ENCODE peak calls at places on chromosomes 4 and X, in ten cellular contexts. R is ovary; B is NCI-H510A treated with DMSO at 0.1 percent for 48 hours; Y is GM20000; J is CD4-positive, alpha-beta T cell; E is choroid plexus epithelial cell; C is PC-3; O is K562; P is NCI-H1417; A is putamen. L is an unnamed sample.
A peak's percentile ranks its signal among the peaks of the same experiment; 100 is the strongest.

GRCh38 chr4:1752284-1753041 is 31.1 kb downstream of the TACC3 start:
- DNase-seq in R (no peak), B (peak; percentile 70), Y (peak; percentile 37), J (no peak), E (peak; percentile 17), C (no peak), O (peak; percentile 65), P (peak; percentile 11), A (no peak), L (no peak)

GRCh38 chr4:36772154-36772516 is 472.4 kb upstream of the NWD2 start:
- DNase-seq in R (no peak), B (no peak), Y (no peak), J (no peak), E (no peak), C (no peak), O (no peak), P (no peak), A (no peak), L (no peak)

GRCh38 chr4:118738999-118739690 is 54.0 kb downstream of the METTL14 start:
- DNase-seq in R (no peak), B (no peak), Y (no peak), J (no peak), E (no peak), C (no peak), O (no peak), P (no peak), A (no peak), L (no peak)

GRCh38 chr4:2761035-2761923 is 5.1 kb upstream of the TNIP2 start:
- DNase-seq in R (no peak), B (peak; percentile 10), Y (peak; percentile 49), J (no peak), E (peak; percentile 41), C (peak; percentile 35), O (peak; percentile 48), P (peak; percentile 5), A (no peak), L (no peak)

GRCh38 chr4:157265281-157265680 is 44.8 kb downstream of the GRIA2 start:
- DNase-seq in R (no peak), B (peak; percentile 11), Y (no peak), J (no peak), E (peak; percentile 41), C (peak; percentile 72), O (no peak), P (peak; percentile 21), A (no peak), L (no peak)

GRCh38 chr4:88991746-88992145 is 65.2 kb downstream of the FAM13A start:
- DNase-seq in R (no peak), B (no peak), Y (no peak), J (no peak), E (peak; percentile 33), C (peak; percentile 38), O (no peak), P (no peak), A (no peak), L (no peak)

GRCh38 chr4:10033191-10033881 is 12.0 kb upstream of the SLC2A9 start:
- DNase-seq in R (no peak), B (no peak), Y (no peak), J (no peak), E (peak; percentile 73), C (peak; percentile 8), O (peak; percentile 35), P (no peak), A (no peak), L (no peak)

GRCh38 chr4:158327525-158327924 is 117.2 kb downstream of the TMEM144 start:
- DNase-seq in R (no peak), B (no peak), Y (no peak), J (no peak), E (no peak), C (no peak), O (no peak), P (no peak), A (no peak), L (no peak)

GRCh38 chr4:121192500-121192899 is 28.4 kb upstream of the TNIP3 start:
- DNase-seq in R (no peak), B (peak; percentile 3), Y (peak; percentile 27), J (no peak), E (peak; percentile 72), C (peak; percentile 51), O (no peak), P (peak; percentile 66), A (peak; percentile 27), L (no peak)

GRCh38 chr4:148443550-148444295 is 1.5 kb upstream of the NR3C2 start:
- DNase-seq in R (peak; percentile 68), B (no peak), Y (peak; percentile 37), J (peak; percentile 32), E (no peak), C (peak; percentile 5), O (no peak), P (peak; percentile 50), A (no peak), L (peak; percentile 24)

GRCh38 chrX:153526040-153526439 is 8.6 kb downstream of the ATP2B3 start:
- DNase-seq in R (no peak), B (no peak), Y (no peak), J (no peak), E (no peak), C (no peak), O (peak; percentile 27), P (peak; percentile 48), A (no peak), L (no peak)

GRCh38 chr4:153249199-153250154 is 45.2 kb downstream of the TRIM2 start:
- DNase-seq in R (peak; percentile 83), B (peak; percentile 73), Y (peak; percentile 90), J (peak; percentile 80), E (peak; percentile 72), C (peak; percentile 73), O (peak; percentile 84), P (peak; percentile 96), A (peak; percentile 73), L (peak; percentile 89)

GRCh38 chr4:126705271-126705670 is 927.5 kb upstream of the INTU start:
- DNase-seq in R (no peak), B (no peak), Y (no peak), J (no peak), E (peak; percentile 71), C (no peak), O (no peak), P (no peak), A (no peak), L (no peak)